ENCODE peak calls at places on chromosomes 6 and 20, in five cellular contexts. H is HuH-7.5; U is NCI-H146; F is stimulated activated naive B cell treated with anti-CD40 and anti-IgM and Interleukin-4, amounts not matched to agents 10 μg/mL and 1 μg/mL and 100 μg/mL, for 72 hours; W is fibroblast of pulmonary artery. C is an unnamed sample.

GRCh38 chr6:14146459-14147096 is 29.0 kb downstream of the CD83 start:
- DNase-seq in H (no peak), F (no peak), U (no peak), W (no peak), C (no peak)

GRCh38 chr6:156854466-156855161 is 77.4 kb downstream of the ARID1B start:
- DNase-seq in U (no peak), W (no peak), F (no peak), H (no peak), C (no peak)

GRCh38 chr6:128601060-128601459 is 80.7 kb upstream of the PTPRK start:
- DNase-seq in U (peak; percentile 81), H (peak; percentile 13), F (no peak), W (peak; percentile 48), C (peak; percentile 72)

GRCh38 chr6:409370-409972 is 17.9 kb downstream of the IRF4 start:
- DNase-seq in U (no peak), W (no peak), F (no peak), H (no peak), C (no peak)

GRCh38 chr20:51763965-51764602 is 4.1 kb downstream of the ATP9A start:
- DNase-seq in F (no peak), U (no peak), H (no peak), W (peak; percentile 23), C (peak; percentile 81)

GRCh38 chr6:30555428-30556005 is 772 bp downstream of the GNL1 start:
- DNase-seq in F (peak; percentile 20), W (peak; percentile 36), U (peak; percentile 36), H (no peak), C (peak; percentile 47)

GRCh38 chr6:15310680-15311079 is 64.8 kb downstream of the JARID2 start:
- DNase-seq in F (no peak), U (no peak), H (no peak), W (no peak), C (peak; percentile 88)

GRCh38 chr20:24106155-24106800 is 117.7 kb upstream of the GGTLC1 start:
- DNase-seq in F (no peak), W (no peak), H (no peak), U (no peak), C (no peak)

GRCh38 chr6:124917769-124918168 is 44.5 kb upstream of the RNF217 start:
- DNase-seq in H (no peak), U (no peak), W (no peak), F (no peak), C (peak; percentile 62)

GRCh38 chr6:146901940-146902816 is 302.0 kb upstream of the STXBP5 start:
- DNase-seq in U (no peak), W (peak; percentile 54), F (no peak), H (no peak), C (peak; percentile 41)

GRCh38 chr20:9160341-9160740 is 91.5 kb downstream of the PLCB4 start:
- DNase-seq in H (no peak), U (no peak), W (no peak), F (no peak), C (no peak)

GRCh38 chr20:43752561-43753301 is 25.9 kb upstream of the GTSF1L start:
- DNase-seq in H (no peak), W (peak; percentile 90), U (no peak), F (peak; percentile 78), C (peak; percentile 100)

GRCh38 chr20:33796263-33796906 is 14.8 kb upstream of the CHMP4B start:
- DNase-seq in U (peak; percentile 85), F (no peak), H (no peak), W (no peak), C (no peak)

GRCh38 chr6:169577974-169578373 is 123.9 kb downstream of the WDR27 start:
- DNase-seq in W (no peak), H (no peak), U (no peak), F (no peak), C (no peak)

GRCh38 chr20:8740265-8740664 is 328.6 kb upstream of the PLCB4 start:
- DNase-seq in F (no peak), U (no peak), H (no peak), W (no peak), C (no peak)

C was measured in RPMI7951.